ENCODE peak calls at places on chromosome 10, in six cellular contexts. M is effector memory CD8-positive, alpha-beta T cell; E is body of pancreas; W is sciatic nerve; H is H4; J is cerebellum. O is an unnamed sample.

GRCh38 chr10:6218692-6219493 is 16.2 kb downstream of the PFKFB3 start:
- DNase-seq in W (no peak), J (no peak), H (no peak), M (no peak), E (no peak), O (no peak)

GRCh38 chr10:28892818-28893547 is 215.7 kb downstream of the BAMBI start:
- DNase-seq in J (no peak), W (no peak), M (no peak), H (no peak), E (no peak), O (no peak)

GRCh38 chr10:132355297-132355696 is 23.3 kb downstream of the LRRC27 start:
- DNase-seq in W (no peak), H (no peak), E (no peak), J (no peak), M (no peak), O (no peak)

GRCh38 chr10:46292573-46293023 is 5.8 kb downstream of the ANTXRL start:
- DNase-seq in H (no peak), J (no peak), M (no peak), E (no peak), W (peak; percentile 19), O (no peak)

GRCh38 chr10:71205468-71205867 is 6.9 kb upstream of the UNC5B start:
- DNase-seq in E (no peak), J (no peak), M (no peak), H (no peak), W (no peak), O (no peak)

GRCh38 chr10:122263971-122264370 is 7.1 kb upstream of the BTBD16 start:
- DNase-seq in E (no peak), M (no peak), J (no peak), W (no peak), H (peak; percentile 21), O (no peak)

GRCh38 chr10:131755200-131755599 is 145.6 kb upstream of the PPP2R2D start:
- DNase-seq in H (no peak), M (no peak), E (no peak), J (no peak), W (no peak), O (no peak)

GRCh38 chr10:34320265-34320664 is 494.8 kb downstream of the PARD3 start:
- DNase-seq in E (no peak), W (no peak), H (no peak), J (no peak), M (no peak), O (no peak)

GRCh38 chr10:43249962-43250624 is 16.8 kb downstream of the RASGEF1A start:
- DNase-seq in W (peak; percentile 33), J (no peak), M (no peak), E (peak; percentile 6), H (no peak), O (no peak)